ENCODE peak calls at places on chromosomes 13 and 19, in five cellular contexts. L is adrenal gland, X is epithelial cell of esophagus, V is heart left ventricle, H is HFF-Myc. F is an unnamed sample.

GRCh38 chr13:61414686-61415664 is 674 bp downstream of the PCDH20 start:
- DNase-seq in H (no peak), X (peak; percentile 71), V (peak; percentile 12), L (peak; percentile 55), F (peak; percentile 40)

GRCh38 chr19:16266586-16266942 is 58.1 kb upstream of the KLF2 start:
- DNase-seq in H (no peak), V (no peak), X (no peak), L (no peak), F (no peak)

GRCh38 chr13:113848020-113848419 is 15.9 kb downstream of the GAS6 start:
- DNase-seq in X (no peak), V (no peak), H (no peak), L (peak; percentile 52), F (no peak)

GRCh38 chr19:2166741-2167738 is 3.3 kb downstream of the DOT1L start:
- DNase-seq in H (no peak), X (peak; percentile 20), V (peak; percentile 87), L (peak; percentile 93), F (peak; percentile 90)

GRCh38 chr19:18364826-18365528 is 21.0 kb upstream of the GDF15 start:
- DNase-seq in H (peak; percentile 100), L (peak; percentile 95), V (peak; percentile 85), X (peak; percentile 94), F (no peak)

GRCh38 chr19:13026478-13026999 is 31.3 kb downstream of the NFIX start:
- DNase-seq in V (no peak), L (no peak), H (no peak), X (peak; percentile 60), F (no peak)

GRCh38 chr13:41302743-41303142 is 8.3 kb upstream of the NAA16 start:
- DNase-seq in L (no peak), H (no peak), X (peak; percentile 47), V (no peak), F (no peak)

GRCh38 chr19:843180-843835 is 2.5 kb downstream of the PRTN3 start:
- DNase-seq in H (no peak), X (peak; percentile 28), L (no peak), V (no peak), F (peak; percentile 31)

GRCh38 chr19:9916719-9917118 is 19.6 kb downstream of the OLFM2 start:
- DNase-seq in X (no peak), V (no peak), L (no peak), H (no peak), F (no peak)

GRCh38 chr19:14197882-14198281 is 8.1 kb downstream of the ADGRL1 start:
- DNase-seq in V (no peak), X (no peak), H (no peak), L (no peak), F (no peak)

GRCh38 chr19:41799444-41800000 is 3.1 kb downstream of the CEACAM3 start:
- DNase-seq in X (peak; percentile 86), H (no peak), L (no peak), V (no peak), F (no peak)

GRCh38 chr19:55778331-55778730 is 9.4 kb downstream of the RFPL4AL1 start:
- DNase-seq in H (no peak), V (no peak), L (no peak), X (no peak), F (no peak)

GRCh38 chr13:46523972-46524737 is 28.8 kb upstream of the LRCH1 start:
- DNase-seq in V (peak; percentile 19), X (no peak), H (no peak), L (no peak), F (no peak)

GRCh38 chr13:24984134-24984533 is 111.8 kb upstream of the PABPC3 start:
- DNase-seq in V (no peak), X (no peak), L (no peak), H (no peak), F (no peak)

GRCh38 chr19:18804643-18805042 is 13.5 kb upstream of the COMP start:
- DNase-seq in X (no peak), L (no peak), V (no peak), H (no peak), F (no peak)

GRCh38 chr19:33052352-33052972 is 12.2 kb downstream of the RHPN2 start:
- DNase-seq in X (peak; percentile 77), L (no peak), V (no peak), H (no peak), F (no peak)

F was measured in psoas muscle.